ENCODE peak calls at places on chromosomes 13 and 19, in eight cellular contexts. N, U, C, Y, T, M, P and E are unnamed samples.

GRCh38 chr13:32041429-32041828 is 9.9 kb downstream of the FRY start:
- DNase-seq in N (no peak), U (no peak), C (no peak), Y (no peak), T (peak), M (no peak), P (no peak), E (no peak)

GRCh38 chr19:4390017-4390861 is 10.1 kb downstream of the SH3GL1 start:
- DNase-seq in N (no peak), U (no peak), C (peak), Y (peak), T (no peak), M (no peak), P (peak), E (no peak)

GRCh38 chr19:58361900-58362271 is 665 bp downstream of the ZNF497 start:
- DNase-seq in N (no peak), U (peak), C (no peak), Y (peak), T (no peak), M (no peak), P (peak), E (no peak)

GRCh38 chr13:113852536-113853517 is 11.0 kb downstream of the GAS6 start:
- DNase-seq in N (no peak), U (no peak), C (no peak), Y (peak), T (no peak), M (peak), P (no peak), E (no peak)

GRCh38 chr13:50006426-50007135 is 8.7 kb upstream of the KCNRG start:
- DNase-seq in N (no peak), U (no peak), C (no peak), Y (no peak), T (no peak), M (no peak), P (no peak), E (no peak)

GRCh38 chr13:89923731-89924130 is 1423.8 kb upstream of the MIR17HG start:
- DNase-seq in N (no peak), U (no peak), C (no peak), Y (no peak), T (no peak), M (no peak), P (no peak), E (no peak)

GRCh38 chr19:56189785-56190184 is 7.8 kb downstream of the ZSCAN5B start:
- DNase-seq in N (no peak), U (no peak), C (no peak), Y (no peak), T (no peak), M (no peak), P (no peak), E (no peak)

GRCh38 chr13:57546942-57547341 is 84.6 kb upstream of the PCDH17 start:
- DNase-seq in N (no peak), U (no peak), C (no peak), Y (no peak), T (no peak), M (no peak), P (no peak), E (no peak)

GRCh38 chr19:4386038-4386782 is 14.1 kb downstream of the SH3GL1 start:
- DNase-seq in N (no peak), U (no peak), C (no peak), Y (no peak), T (no peak), M (no peak), P (no peak), E (no peak)

GRCh38 chr13:94548382-94549240 is 47.3 kb downstream of the TGDS start:
- DNase-seq in N (peak), U (no peak), C (no peak), Y (peak), T (peak), M (no peak), P (peak), E (no peak)

GRCh38 chr13:111980146-111980929 is 86.6 kb upstream of the SOX1 start:
- DNase-seq in N (no peak), U (no peak), C (no peak), Y (no peak), T (no peak), M (no peak), P (no peak), E (peak)

GRCh38 chr13:110387451-110388140 is 80.5 kb downstream of the COL4A2 start:
- DNase-seq in N (no peak), U (no peak), C (peak), Y (peak), T (no peak), M (no peak), P (peak), E (no peak)

GRCh38 chr19:32646556-32646955 is 28.4 kb downstream of the ANKRD27 start:
- DNase-seq in N (no peak), U (no peak), C (no peak), Y (no peak), T (no peak), M (no peak), P (no peak), E (no peak)

GRCh38 chr19:34335914-34336313 is 29.1 kb upstream of the GPI start:
- DNase-seq in N (no peak), U (no peak), C (no peak), Y (no peak), T (no peak), M (no peak), P (no peak), E (no peak)

GRCh38 chr13:32940601-32941000 is 75.6 kb upstream of the KL start:
- DNase-seq in N (no peak), U (no peak), C (no peak), Y (peak), T (no peak), M (no peak), P (peak), E (no peak)

GRCh38 chr13:112970552-112971287 is 1.7 kb downstream of the MCF2L start:
- DNase-seq in N (no peak), U (no peak), C (no peak), Y (peak), T (no peak), M (no peak), P (no peak), E (no peak)

GRCh38 chr19:17751912-17752273 is 616 bp downstream of the FCHO1 start:
- DNase-seq in N (no peak), U (no peak), C (no peak), Y (no peak), T (peak), M (no peak), P (no peak), E (no peak)

GRCh38 chr19:1787116-1787515 is 25.0 kb downstream of the ATP8B3 start:
- DNase-seq in N (no peak), U (no peak), C (no peak), Y (no peak), T (no peak), M (no peak), P (no peak), E (no peak)

GRCh38 chr19:55711719-55712118 is 26.5 kb downstream of the NLRP9 start:
- DNase-seq in N (no peak), U (no peak), C (no peak), Y (no peak), T (no peak), M (no peak), P (no peak), E (no peak)

GRCh38 chr19:18093439-18094161 is 4.0 kb upstream of the MAST3 start:
- DNase-seq in N (no peak), U (no peak), C (no peak), Y (no peak), T (no peak), M (no peak), P (no peak), E (no peak)

GRCh38 chr13:47112205-47112896 is 215.5 kb upstream of the HTR2A start:
- DNase-seq in N (no peak), U (no peak), C (no peak), Y (no peak), T (no peak), M (no peak), P (no peak), E (no peak)

GRCh38 chr19:11560404-11560988 is 1.5 kb upstream of the ELOF1 start:
- DNase-seq in N (peak), U (peak), C (peak), Y (no peak), T (peak), M (no peak), P (peak), E (no peak)

GRCh38 chr13:75220238-75220542 is 261.8 kb downstream of the TBC1D4 start:
- DNase-seq in N (no peak), U (no peak), C (no peak), Y (peak), T (no peak), M (no peak), P (no peak), E (no peak)

GRCh38 chr19:50909240-50910070 is 1.7 kb downstream of the KLK4 start:
- DNase-seq in N (no peak), U (peak), C (no peak), Y (no peak), T (no peak), M (no peak), P (peak), E (no peak)

GRCh38 chr19:28920269-28921066 is 292.5 kb downstream of the UQCRFS1 start:
- DNase-seq in N (no peak), U (no peak), C (no peak), Y (no peak), T (no peak), M (no peak), P (no peak), E (no peak)

GRCh38 chr13:34900288-34900739 is 41.8 kb upstream of the NBEA start:
- DNase-seq in N (no peak), U (no peak), C (no peak), Y (no peak), T (no peak), M (no peak), P (no peak), E (no peak)

GRCh38 chr19:45032421-45032820 is 6.4 kb upstream of the CLASRP start:
- DNase-seq in N (no peak), U (no peak), C (no peak), Y (no peak), T (no peak), M (no peak), P (no peak), E (no peak)

GRCh38 chr19:29712744-29713516 is 2.1 kb downstream of the C19orf12 start:
- DNase-seq in N (no peak), U (no peak), C (peak), Y (no peak), T (no peak), M (no peak), P (no peak), E (no peak)

GRCh38 chr13:94110011-94110410 is 369.5 kb downstream of the DCT start:
- DNase-seq in N (no peak), U (no peak), C (no peak), Y (no peak), T (no peak), M (no peak), P (no peak), E (no peak)

GRCh38 chr19:48859711-48860572 is 8.5 kb downstream of the PLEKHA4 start:
- DNase-seq in N (no peak), U (no peak), C (no peak), Y (no peak), T (no peak), M (no peak), P (no peak), E (no peak)

GRCh38 chr13:31159306-31159705 is 2.4 kb downstream of the HSPH1 start:
- DNase-seq in N (no peak), U (peak), C (no peak), Y (no peak), T (no peak), M (no peak), P (no peak), E (no peak)

GRCh38 chr19:2462635-2463421 is 6.1 kb upstream of the LMNB2 start:
- DNase-seq in N (no peak), U (no peak), C (no peak), Y (peak), T (no peak), M (no peak), P (peak), E (no peak)

GRCh38 chr13:25463496-25463895 is 91.7 kb downstream of the ATP8A2 start:
- DNase-seq in N (no peak), U (no peak), C (no peak), Y (no peak), T (no peak), M (no peak), P (no peak), E (no peak)

GRCh38 chr19:16626796-16627193 is 1.2 kb downstream of the MED26 start:
- DNase-seq in N (no peak), U (peak), C (no peak), Y (no peak), T (no peak), M (no peak), P (peak), E (no peak)

GRCh38 chr19:46892252-46893179 is 31.7 kb downstream of the ARHGAP35 start:
- DNase-seq in N (no peak), U (no peak), C (no peak), Y (no peak), T (peak), M (no peak), P (no peak), E (no peak)

GRCh38 chr13:80957019-80957650 is 616.2 kb upstream of the SPRY2 start:
- DNase-seq in N (no peak), U (no peak), C (no peak), Y (no peak), T (no peak), M (no peak), P (no peak), E (no peak)

GRCh38 chr13:113110048-113110851 is 4.7 kb downstream of the F7 start:
- DNase-seq in N (no peak), U (peak), C (peak), Y (peak), T (no peak), M (peak), P (no peak), E (no peak)

GRCh38 chr19:30684613-30685012 is 312.4 kb downstream of the ZNF536 start:
- DNase-seq in N (no peak), U (no peak), C (no peak), Y (no peak), T (no peak), M (no peak), P (no peak), E (no peak)

GRCh38 chr13:40247845-40248244 is 418.6 kb downstream of the FOXO1 start:
- DNase-seq in N (no peak), U (peak), C (no peak), Y (no peak), T (no peak), M (no peak), P (no peak), E (no peak)